ENCODE peak calls at places on chromosomes 5 and 9, in ten cellular contexts. A, E, H, F, N, K, J, P, O and L are unnamed samples. For H3K4me1, the result is how much of the 10 kb centered on the place peaks cover.

GRCh38 chr5:80799041-80799440 is 144.3 kb upstream of the DHFR start:
- DNase-seq in O (no peak), E (no peak), K (no peak), J (no peak), P (no peak), N (no peak), H (no peak), F (no peak), A (no peak), L (no peak)

GRCh38 chr5:62886603-62887315 is 308.1 kb downstream of the LRRC70 start:
- DNase-seq in K (no peak), E (no peak), J (no peak), A (no peak), H (no peak), N (no peak), F (no peak), P (no peak), O (no peak), L (no peak)

GRCh38 chr5:11048760-11049159 is 287.7 kb upstream of the DAP start:
- DNase-seq in F (no peak), A (no peak), E (no peak), N (no peak), P (no peak), O (no peak), K (no peak), J (no peak), H (peak), L (peak)

GRCh38 chr5:131810510-131811249 is 13.9 kb upstream of the FNIP1 start:
- DNase-seq in P (peak), O (no peak), E (no peak), F (no peak), J (no peak), K (no peak), A (peak), N (no peak), H (peak), L (no peak)

GRCh38 chr9:121768416-121769015 is 117.1 kb downstream of the DAB2IP start:
- DNase-seq in N (no peak), E (peak), J (no peak), P (no peak), A (no peak), O (no peak), K (no peak), H (no peak), F (no peak), L (no peak)

GRCh38 chr5:172644711-172645110 is 3.6 kb downstream of the NEURL1B start:
- DNase-seq in E (peak), F (no peak), H (no peak), O (no peak), K (no peak), P (no peak), N (no peak), A (peak), J (no peak), L (no peak)

GRCh38 chr5:81140942-81141341 is 92.2 kb upstream of the CKMT2 start:
- DNase-seq in O (no peak), K (no peak), H (no peak), E (no peak), A (no peak), P (peak), F (no peak), N (no peak), J (no peak), L (no peak)

GRCh38 chr9:137172907-137173794 is 1.3 kb upstream of the TMEM210 start:
- DNase-seq in O (no peak), A (no peak), P (no peak), E (no peak), N (peak), K (peak), F (no peak), H (no peak), J (no peak), L (no peak)

GRCh38 chr9:97759611-97760288 is 62.6 kb upstream of the XPA start:
- DNase-seq in J (no peak), O (no peak), N (no peak), H (no peak), P (no peak), F (no peak), K (no peak), E (no peak), A (no peak), L (no peak)

GRCh38 chr9:110763568-110763967 is 95.0 kb downstream of the MUSK start:
- DNase-seq in H (no peak), K (no peak), E (no peak), A (no peak), J (no peak), N (no peak), O (no peak), P (no peak), F (no peak), L (no peak)

GRCh38 chr5:100406640-100407039 is 128.5 kb upstream of the FAM174A start:
- DNase-seq in A (no peak), E (no peak), H (no peak), P (no peak), K (no peak), F (no peak), O (no peak), J (no peak), N (no peak), L (no peak)

GRCh38 chr5:129496410-129496809 is 36.3 kb downstream of the ADAMTS19 start:
- DNase-seq in P (no peak), A (no peak), J (no peak), K (no peak), O (no peak), F (no peak), H (no peak), E (no peak), N (no peak), L (no peak)

DNA sequence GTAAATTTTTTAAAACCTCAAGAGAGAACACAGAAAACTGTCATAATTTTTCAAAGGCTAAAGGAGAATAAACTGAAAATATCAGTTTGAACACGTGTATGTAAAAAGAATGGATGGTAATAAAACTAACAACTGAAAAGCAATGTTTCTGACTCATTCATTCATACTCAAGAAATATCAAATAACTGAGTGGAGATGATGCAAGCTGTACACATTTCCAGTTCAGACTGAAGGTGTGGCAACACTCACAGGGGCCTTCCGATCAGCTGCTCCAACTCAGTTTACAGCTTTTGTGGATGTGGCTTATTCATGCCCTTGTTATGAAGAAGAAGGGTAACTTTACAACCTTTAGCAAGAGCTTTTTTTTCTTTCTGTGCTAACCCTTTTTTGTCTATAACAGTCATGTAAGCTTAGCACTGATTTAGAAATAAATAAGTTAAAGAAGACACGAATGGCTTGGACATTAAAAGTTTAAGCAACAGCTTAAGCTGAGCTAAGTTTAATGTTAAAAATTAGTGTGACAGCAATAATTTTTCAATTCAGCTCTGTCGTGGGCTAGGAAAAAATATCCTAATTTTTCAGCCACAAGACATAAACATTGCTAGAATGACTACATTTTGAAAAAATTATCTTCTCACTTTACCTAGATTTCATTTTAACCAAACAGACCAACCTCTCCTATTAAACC is 453.5 kb downstream of the RAB3C start:
- DNase-seq in O (no peak), F (peak), K (no peak), P (peak), H (no peak), A (no peak), N (no peak), E (no peak), J (peak), L (no peak)
- TF ChIP-seq POLR2AphosphoS5 in O (no peak), F (peak), K (peak), P (no peak), H (no peak), A (no peak), N (peak), E (no peak), J (peak), L (peak)

DNA sequence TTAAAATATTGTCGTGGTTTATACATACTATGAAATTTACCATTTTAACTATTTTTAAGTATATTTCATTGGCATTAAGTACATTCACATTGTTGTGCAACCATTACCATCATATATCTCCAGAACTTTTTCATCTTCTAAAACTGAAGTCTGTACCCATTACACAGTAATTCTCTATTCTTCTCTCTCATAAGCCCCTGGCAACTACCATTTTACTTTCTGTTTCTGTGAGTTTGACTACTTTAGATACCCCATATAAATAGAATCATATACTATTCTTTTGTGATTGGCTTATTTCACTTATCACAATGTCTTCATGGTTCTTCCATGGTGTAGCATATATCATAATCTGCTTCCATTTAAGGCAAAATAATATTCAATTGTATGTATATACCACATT is 30.3 kb downstream of the NDUFS4 start:
- DNase-seq in O (no peak), E (no peak), N (no peak), J (no peak), K (no peak), P (no peak), F (no peak), H (no peak), A (no peak), L (no peak)
- H3K4me1 ChIP-seq in O (under half), E (under half), N (under half), J (under half), K (under half), P (under half), F (under half), H (under half), A (under half), L (under half)

DNA sequence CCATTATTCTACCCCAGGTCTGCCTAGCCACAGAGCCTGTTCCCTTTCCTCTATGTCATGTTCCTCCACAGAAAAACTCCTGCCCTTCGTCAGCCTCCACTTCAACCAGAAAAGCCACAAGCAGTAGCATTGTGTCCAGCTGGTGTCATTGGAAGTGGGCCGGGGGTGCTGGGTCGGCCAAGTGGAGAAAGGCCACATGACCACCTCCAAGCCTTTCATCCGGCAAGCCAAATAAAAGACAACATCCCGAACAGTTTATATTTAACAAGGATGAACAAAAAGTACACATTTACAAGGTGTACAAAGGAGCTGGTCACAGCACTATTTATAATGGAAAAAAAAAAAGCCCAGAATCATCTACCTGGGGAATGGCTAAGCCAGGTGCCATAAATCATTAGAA is 16.1 kb upstream of the SPOCK1 start:
- DNase-seq in A (no peak), N (no peak), J (no peak), F (no peak), E (no peak), P (no peak), K (no peak), H (no peak), O (no peak), L (no peak)
- TF ChIP-seq POLR2AphosphoS5 in A (no peak), N (no peak), J (no peak), F (no peak), E (no peak), P (no peak), K (no peak), H (no peak), O (no peak), L (no peak)

DNA sequence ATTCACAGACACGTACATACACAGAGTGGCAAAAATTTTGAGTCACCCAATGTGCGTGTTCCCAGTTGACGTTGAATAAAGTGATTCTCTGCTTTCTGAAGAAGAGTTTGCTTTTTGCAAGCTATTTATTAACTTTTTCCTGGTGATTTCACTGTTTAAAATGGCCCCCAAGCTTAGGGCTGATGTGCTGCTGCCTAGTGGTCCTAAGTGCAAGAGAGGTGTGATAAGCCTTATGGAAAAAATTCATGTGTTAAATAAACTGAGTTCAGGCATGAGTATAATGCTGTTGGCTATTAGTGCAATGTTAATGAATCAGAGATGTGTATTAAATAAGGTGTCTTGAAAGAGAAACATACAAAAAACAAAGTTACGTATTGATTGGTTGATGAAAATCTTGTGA is 16.9 kb downstream of the CSNK1G3 start:
- DNase-seq in F (no peak), A (no peak), E (no peak), P (no peak), J (no peak), O (no peak), K (no peak), N (no peak), H (no peak), L (no peak)
- H3K4me1 ChIP-seq in F (under half), A (under half), E (under half), P (under half), J (under half), O (under half), K (under half), N (under half), H (under half), L (under half)

GRCh38 chr5:107043665-107044064 is 627.1 kb downstream of the EFNA5 start:
- DNase-seq in E (no peak), P (no peak), O (no peak), N (no peak), J (no peak), H (no peak), F (no peak), K (no peak), A (no peak), L (no peak)

GRCh38 chr5:107047048-107047447 is 623.7 kb downstream of the EFNA5 start:
- DNase-seq in J (no peak), O (no peak), E (no peak), K (no peak), P (no peak), H (no peak), F (no peak), N (no peak), A (no peak), L (no peak)
- TF ChIP-seq POLR2AphosphoS5 in J (no peak), O (no peak), E (no peak), K (no peak), P (no peak), H (no peak), F (no peak), N (no peak), A (no peak), L (no peak)